ENCODE peak calls at places on chromosomes 11 and 22, in five cellular contexts. B is GM23248, W is brain microvascular endothelial cell, V is thoracic aorta, Y is PC-3. C is an unnamed sample. For H3K36me3, the result is how much of the 10 kb centered on the place peaks cover.

GRCh38 chr11:32317646-32318045 is 117.7 kb downstream of the WT1 start:
- DNase-seq in V (no peak), Y (no peak), W (no peak), B (no peak), C (no peak)

GRCh38 chr11:78460468-78460867 is 42.8 kb upstream of the GAB2 start:
- DNase-seq in B (peak), W (peak), Y (peak), V (no peak), C (no peak)

GRCh38 chr11:117175104-117175503 is 3.4 kb upstream of the SIDT2 start:
- DNase-seq in W (no peak), V (no peak), Y (no peak), B (no peak), C (no peak)

GRCh38 chr11:134469627-134470026 is 57.6 kb upstream of the B3GAT1 start:
- DNase-seq in B (no peak), V (no peak), W (no peak), Y (peak), C (no peak)

GRCh38 chr11:95596011-95596489 is 193.5 kb downstream of the FAM76B start:
- DNase-seq in V (no peak), W (peak), Y (no peak), B (peak), C (no peak)

GRCh38 chr22:47143249-47143938 is 380.9 kb downstream of the TBC1D22A start:
- DNase-seq in V (no peak), W (no peak), B (no peak), Y (no peak), C (no peak)

GRCh38 chr11:36501236-36501635 is 8.8 kb downstream of the TRAF6 start:
- DNase-seq in V (no peak), W (no peak), B (no peak), Y (no peak), C (no peak)

GRCh38 chr22:21657361-21658118 is 8.3 kb upstream of the PPIL2 start:
- DNase-seq in Y (peak), V (no peak), B (peak), W (no peak), C (peak)

GRCh38 chr11:64444838-64445441 is 86.0 kb downstream of the RPS6KA4 start:
- DNase-seq in V (no peak), Y (peak), W (peak), B (peak), C (no peak)

DNA sequence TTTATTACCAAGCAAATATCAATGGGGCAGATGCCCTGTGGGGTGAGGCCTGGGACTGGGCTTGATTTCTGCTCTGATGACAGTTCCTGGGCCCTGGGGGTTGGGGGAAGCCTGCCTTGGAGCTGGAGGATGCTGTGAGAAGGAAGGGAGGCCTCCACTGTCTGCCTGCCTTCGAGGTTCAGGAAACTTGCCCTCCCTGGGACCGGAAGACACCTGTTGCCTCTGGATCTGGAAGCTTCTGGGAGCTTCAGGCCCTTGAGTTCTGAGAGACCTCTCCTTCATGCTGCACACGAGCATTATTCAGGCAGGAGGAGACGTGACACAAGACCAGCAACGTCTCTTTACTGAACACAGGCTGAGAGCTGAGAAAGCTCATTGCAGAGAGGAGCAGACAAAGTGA is 64.8 kb downstream of the TP53I11 start:
- DNase-seq in V (no peak), B (no peak), W (no peak), Y (no peak), C (no peak)
- H3K4me3 ChIP-seq in V (no peak), B (no peak), W (no peak), Y (no peak), C (no peak)

DNA sequence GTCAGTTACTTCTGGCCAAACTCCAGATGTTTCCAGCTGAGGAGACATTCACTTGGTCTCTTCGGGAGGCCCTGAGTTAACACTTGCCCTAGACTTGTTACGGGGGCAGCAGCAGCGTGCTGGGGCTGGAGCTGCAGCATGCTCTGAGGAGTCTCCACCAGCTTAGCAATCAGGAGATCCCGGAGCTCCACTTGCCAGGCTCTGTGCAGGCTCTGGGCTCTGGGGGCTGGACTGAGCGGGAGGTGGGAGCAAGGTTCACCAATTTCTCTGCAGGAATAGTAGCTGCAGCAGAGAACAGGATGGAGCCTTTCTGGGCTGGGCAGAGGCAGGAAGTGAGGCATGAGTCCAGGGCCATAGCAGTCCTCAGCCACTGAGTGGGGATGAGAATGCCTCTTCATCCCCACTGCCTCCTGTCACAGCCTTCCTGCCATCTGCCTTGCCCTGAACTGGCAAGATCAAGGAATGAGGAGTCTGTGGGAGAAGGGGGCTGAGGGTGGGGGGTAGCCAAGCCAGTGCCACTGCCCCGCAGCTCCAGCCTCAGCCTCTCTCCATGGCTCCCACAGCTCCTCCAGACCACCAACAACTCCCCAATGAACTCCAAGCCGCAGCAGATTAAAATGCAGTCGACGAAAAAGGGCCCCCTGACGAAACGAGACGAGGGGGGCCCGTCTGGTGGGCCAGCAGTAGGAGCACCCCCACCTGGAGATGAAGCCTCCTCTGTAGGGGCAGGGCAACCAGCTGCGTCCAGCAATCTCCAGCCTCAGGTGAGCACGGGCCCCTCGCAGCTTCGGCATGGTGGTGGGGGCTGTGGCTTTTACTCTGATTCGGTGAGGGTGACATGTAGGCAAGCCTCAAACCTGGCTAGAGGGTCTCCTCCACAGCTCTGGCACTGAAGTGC is 23.4 kb downstream of the GTPBP1 start:
- DNase-seq in W (no peak), Y (no peak), B (no peak), V (no peak), C (no peak)
- H3K36me3 ChIP-seq in W (half or more), Y (under half), B (under half), V (half or more), C (half or more)

DNA sequence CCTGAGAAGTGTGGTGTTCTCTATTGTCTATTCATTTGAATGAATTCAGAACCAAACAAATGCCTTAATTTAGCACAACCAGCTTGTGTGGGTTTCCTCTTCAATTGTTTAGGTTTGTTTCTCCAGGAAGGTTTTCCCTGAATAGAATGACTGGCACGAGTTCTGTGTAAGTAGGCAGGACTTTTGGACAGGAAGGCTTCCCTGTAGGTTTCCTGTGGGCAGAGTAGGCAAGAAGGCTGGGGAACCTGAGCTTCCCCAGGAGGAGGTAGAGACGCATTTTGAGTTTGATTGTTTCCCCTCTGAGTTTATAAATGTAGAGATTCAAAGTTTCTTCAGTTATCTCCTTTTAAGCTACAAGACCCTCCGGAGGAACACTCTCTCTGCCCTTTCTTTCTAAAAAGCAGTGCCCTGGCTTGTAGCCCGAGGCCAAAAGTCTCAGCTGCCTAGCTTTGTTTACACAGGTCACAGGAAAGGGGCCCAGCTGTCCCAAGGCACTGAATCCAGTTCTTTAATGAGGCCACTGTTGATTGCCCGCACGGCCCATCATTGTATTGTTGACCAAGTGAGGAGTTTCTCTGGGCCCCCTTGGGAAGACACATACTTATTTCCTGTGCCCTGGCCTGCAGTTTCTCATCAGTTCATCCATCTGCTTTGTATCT is 66.6 kb upstream of the RDX start:
- DNase-seq in V (no peak), W (peak), B (no peak), Y (peak), C (no peak)
- H3K4me3 ChIP-seq in V (no peak), W (no peak), B (no peak), Y (peak), C (no peak)

GRCh38 chr11:123729602-123730001 is 11.9 kb downstream of the ZNF202 start:
- DNase-seq in V (no peak), Y (peak), W (no peak), B (peak), C (no peak)
- H3K36me3 ChIP-seq in V (half or more), Y (half or more), W (half or more), B (under half), C (under half)

GRCh38 chr11:8354622-8355417 is 91.1 kb upstream of the LMO1 start:
- DNase-seq in V (no peak), Y (peak), B (peak), W (no peak), C (no peak)
- H3K4me3 ChIP-seq in V (no peak), Y (no peak), B (no peak), W (no peak), C (no peak)

C was measured in lung.